ENCODE peak calls at places on chromosomes 16 and 17, in four cellular contexts. H is heart left ventricle, T is aorta, F is lower lobe of right lung. S is an unnamed sample. For H3K4me1, the result is how much of the 10 kb centered on the place peaks cover.

GRCh38 chr17:54085934-54086333 is 263.2 kb downstream of the KIF2B start:
- DNase-seq in F (no peak), T (no peak), H (no peak), S (peak)

GRCh38 chr17:72699566-72699965 is 392.9 kb downstream of the SLC39A11 start:
- DNase-seq in T (no peak), H (no peak), F (no peak), S (no peak)

GRCh38 chr16:86466695-86467406 is 43.5 kb upstream of the FOXF1 start:
- DNase-seq in H (no peak), F (no peak), T (no peak), S (no peak)

GRCh38 chr17:45719335-45720071 is 64.6 kb upstream of the CRHR1 start:
- DNase-seq in T (no peak), F (no peak), H (no peak), S (no peak)

GRCh38 chr17:55609737-55610201 is 98.5 kb upstream of the SMIM36 start:
- DNase-seq in T (no peak), H (no peak), F (no peak), S (peak)

GRCh38 chr17:50778471-50778870 is 11.2 kb upstream of the ANKRD40CL start:
- DNase-seq in H (no peak), F (no peak), T (peak), S (peak)

GRCh38 chr16:57988929-57989328 is 11.5 kb downstream of the ZNF319 start:
- DNase-seq in H (peak), F (peak), T (peak), S (peak)

GRCh38 chr17:43342601-43342905 is 56.2 kb upstream of the ARL4D start:
- DNase-seq in H (no peak), F (no peak), T (no peak), S (no peak)

GRCh38 chr17:3730881-3731429 is 7.3 kb downstream of the HASPIN start:
- DNase-seq in F (no peak), T (no peak), H (no peak), S (no peak)

GRCh38 chr16:86215979-86216585 is 294.2 kb upstream of the FOXF1 start:
- DNase-seq in T (no peak), F (no peak), H (no peak), S (no peak)

GRCh38 chr16:80466024-80466986 is 74.5 kb upstream of the DYNLRB2 start:
- DNase-seq in H (peak), F (peak), T (peak), S (peak)

GRCh38 chr16:11795887-11796226 is 1.2 kb downstream of the ZC3H7A start:
- DNase-seq in T (no peak), H (no peak), F (no peak), S (no peak)

GRCh38 chr17:9050801-9051401 is 29.6 kb downstream of the NTN1 start:
- DNase-seq in H (no peak), F (no peak), T (no peak), S (no peak)

GRCh38 chr17:64736804-64737492 is 74.8 kb upstream of the SMURF2 start:
- DNase-seq in T (no peak), F (no peak), H (no peak), S (peak)

GRCh38 chr17:6075050-6075449 is 4.9 kb downstream of the WSCD1 start:
- DNase-seq in T (no peak), H (no peak), F (no peak), S (no peak)

GRCh38 chr17:57935833-57936807 is 19.1 kb downstream of the CUEDC1 start:
- DNase-seq in T (no peak), F (no peak), H (peak), S (peak)

GRCh38 chr16:15906439-15906838 is 18.0 kb upstream of the CEP20 start:
- DNase-seq in F (no peak), H (no peak), T (peak), S (no peak)

GRCh38 chr17:6981426-6981825 is 14.4 kb upstream of the ALOX12 start:
- DNase-seq in H (no peak), F (no peak), T (no peak), S (no peak)

GRCh38 chr17:41659813-41660212 is 28.9 kb upstream of the EIF1 start:
- DNase-seq in H (no peak), T (no peak), F (no peak), S (no peak)

GRCh38 chr16:1950047-1950446 is 4.4 kb downstream of the RPL3L start:
- DNase-seq in H (no peak), F (peak), T (peak), S (no peak)

GRCh38 chr16:64308721-64309120 is 813.1 kb downstream of the CDH11 start:
- DNase-seq in F (no peak), T (no peak), H (no peak), S (no peak)

GRCh38 chr17:372157-373152 is 19.8 kb upstream of the RPH3AL start:
- DNase-seq in H (no peak), T (no peak), F (no peak), S (no peak)

GRCh38 chr16:69893086-69893485 is 58.0 kb upstream of the CLEC18A start:
- DNase-seq in H (no peak), F (no peak), T (no peak), S (no peak)
- H3K27ac ChIP-seq in H (no peak), F (no peak), T (no peak), S (no peak)

GRCh38 chr17:38738007-38738662 is 8.0 kb downstream of the CISD3 start:
- DNase-seq in H (no peak), T (no peak), F (no peak), S (no peak)
- H3K4me1 ChIP-seq in H (half or more), T (under half), F (under half), S (under half)

DNA sequence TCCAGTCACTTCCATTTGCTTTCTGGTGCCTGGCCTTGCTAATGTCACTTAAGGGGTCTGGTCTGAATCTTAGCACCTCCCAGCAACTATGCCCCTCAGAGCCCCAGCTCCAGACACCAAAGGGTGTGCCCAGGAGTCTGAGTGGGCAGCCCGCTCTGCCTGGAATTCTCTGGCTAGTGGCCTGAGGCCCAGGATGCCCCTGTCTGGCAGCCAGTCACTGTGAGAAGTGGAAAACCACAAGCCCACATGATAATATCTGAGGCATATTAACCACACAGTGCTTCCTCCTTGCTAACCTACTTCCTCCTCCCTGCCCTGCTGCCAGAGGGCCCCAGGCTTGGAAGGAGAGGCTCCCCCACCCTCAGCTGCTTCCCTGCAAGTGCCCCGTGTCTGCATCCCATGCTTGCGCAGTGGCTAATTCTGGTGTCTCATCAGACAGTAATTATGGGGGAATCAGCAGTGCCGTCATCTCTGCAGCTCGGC is 14.0 kb downstream of the SRCIN1 start:
- DNase-seq in T (no peak), F (peak), H (no peak), S (no peak)
- H3K27ac ChIP-seq in T (no peak), F (no peak), H (no peak), S (peak)

GRCh38 chr17:81083125-81083765 is 48.3 kb downstream of the BAIAP2 start:
- DNase-seq in H (peak), T (no peak), F (peak), S (peak)
- H3K4me1 ChIP-seq in H (under half), T (under half), F (half or more), S (under half)

DNA sequence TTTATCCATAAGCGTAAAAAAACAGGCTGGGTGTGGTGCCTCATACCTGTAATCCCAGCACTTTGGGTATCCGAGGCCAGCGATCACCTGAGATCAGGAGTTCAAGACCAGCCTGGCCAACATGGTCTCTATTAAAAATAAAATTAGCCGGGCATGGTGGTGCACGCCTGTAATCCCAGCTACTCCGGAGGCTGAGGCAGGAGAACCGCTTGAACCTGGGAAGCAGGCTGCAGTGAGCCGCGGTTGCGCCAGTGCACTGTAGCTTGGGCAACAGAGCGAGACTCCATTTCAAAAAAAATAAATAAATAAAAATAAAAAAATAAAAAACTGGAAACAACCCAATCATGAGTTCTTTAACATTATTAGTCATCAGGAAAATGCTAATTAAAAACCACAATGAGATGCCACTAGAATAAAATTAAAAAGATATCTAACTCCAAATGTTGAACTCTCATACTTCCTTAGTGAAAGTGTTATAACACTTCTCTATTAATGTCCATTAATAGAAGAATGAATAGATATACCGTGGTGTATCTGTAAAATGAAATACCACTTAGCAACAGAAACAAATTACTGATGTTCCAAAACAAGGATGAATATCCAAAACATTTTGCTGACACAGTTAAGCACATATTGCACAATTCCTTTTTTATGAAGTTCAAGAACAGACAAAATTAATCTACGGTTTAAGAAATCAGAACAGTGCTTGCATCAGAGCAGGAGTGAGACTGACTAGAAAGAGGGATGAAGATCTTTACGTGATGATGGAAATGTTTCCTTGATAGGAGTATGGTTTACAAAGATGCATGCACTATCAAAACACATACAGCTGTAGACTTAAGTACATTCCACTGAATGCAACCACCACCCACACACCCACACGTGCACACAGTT is 13.0 kb downstream of the MPHOSPH6 start:
- DNase-seq in H (no peak), F (no peak), T (no peak), S (no peak)
- H3K27ac ChIP-seq in H (no peak), F (peak), T (no peak), S (no peak)

GRCh38 chr16:24988593-24989338 is 26.4 kb downstream of the ARHGAP17 start:
- DNase-seq in H (peak), T (no peak), F (no peak), S (peak)
- H3K4me1 ChIP-seq in H (half or more), T (under half), F (half or more), S (under half)

GRCh38 chr16:66489818-66490217 is 60.1 kb downstream of the TK2 start:
- DNase-seq in H (no peak), F (no peak), T (no peak), S (no peak)

GRCh38 chr16:66486773-66487579 is 59.9 kb downstream of the BEAN1 start:
- DNase-seq in T (peak), F (no peak), H (no peak), S (peak)

GRCh38 chr16:66489385-66489784 is 60.5 kb downstream of the TK2 start:
- DNase-seq in F (no peak), H (no peak), T (peak), S (no peak)

GRCh38 chr16:66486199-66486772 is 59.2 kb downstream of the BEAN1 start:
- DNase-seq in F (no peak), H (no peak), T (peak), S (no peak)

DNA sequence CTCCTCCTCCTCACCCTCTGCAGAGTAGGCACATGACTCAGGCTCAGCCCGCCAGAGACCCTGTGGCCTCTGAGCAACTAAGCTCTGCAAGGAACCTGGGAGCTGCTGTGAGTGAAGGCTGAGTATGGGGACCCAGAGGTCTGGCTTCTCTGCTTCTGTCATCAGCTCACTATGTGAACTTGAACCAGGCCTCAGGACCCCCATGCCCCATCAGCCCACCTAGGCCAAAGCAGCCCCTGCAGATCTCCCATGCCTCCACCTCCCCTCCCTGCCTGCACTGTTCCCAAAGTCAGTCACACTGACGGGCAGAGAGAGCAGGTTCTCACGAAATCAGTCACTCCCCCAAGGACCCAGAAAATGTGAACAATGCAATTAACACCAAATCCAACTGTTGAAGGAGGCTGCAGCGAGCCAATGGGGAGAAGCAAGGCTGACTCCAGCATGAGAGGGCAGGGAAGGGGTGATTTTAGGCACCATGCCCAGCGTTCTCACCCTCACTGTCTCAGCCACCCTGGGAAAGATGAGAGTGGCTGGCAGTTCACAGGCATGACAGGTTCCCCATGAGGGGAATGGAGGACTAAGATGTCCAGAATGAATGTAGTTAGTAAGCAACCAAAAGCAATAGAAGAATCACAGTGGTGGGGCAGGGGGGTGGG is 60.6 kb downstream of the BEAN1 start:
- DNase-seq in F (no peak), H (no peak), T (peak), S (peak)
- H3K27ac ChIP-seq in F (peak), H (no peak), T (no peak), S (peak)

DNA sequence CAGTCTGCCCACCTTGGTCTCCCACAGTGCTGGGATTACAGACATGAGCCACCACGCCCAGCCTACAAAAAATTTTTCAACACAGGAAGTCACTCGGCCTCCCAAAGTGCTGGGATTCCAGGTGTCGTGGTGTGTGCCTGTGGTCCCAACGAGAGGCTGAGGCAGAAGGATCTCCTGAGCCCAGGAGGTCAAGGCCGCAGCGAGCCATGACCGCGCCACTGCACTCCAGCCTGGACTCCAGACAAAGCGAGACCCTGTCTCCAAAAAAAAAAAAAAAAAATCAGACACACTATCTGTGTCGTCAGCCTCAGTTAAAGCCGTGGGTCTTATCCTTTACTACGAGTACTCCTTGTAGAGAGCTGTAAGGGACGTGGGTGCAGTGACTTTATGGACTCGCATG is 15.8 kb downstream of the USP22 start:
- DNase-seq in F (no peak), H (no peak), T (no peak), S (no peak)
- H3K4me1 ChIP-seq in F (half or more), H (half or more), T (under half), S (under half)

GRCh38 chr16:30183961-30184429 is 593 bp downstream of the CORO1A start:
- DNase-seq in H (peak), F (peak), T (peak), S (peak)
- H3K27ac ChIP-seq in H (no peak), F (peak), T (no peak), S (no peak)

S was measured in thyroid gland.